ENCODE peak calls at places on chromosomes 16 and 17, in ten cellular contexts. C is BE2C, K is astrocyte of the spinal cord, F is mesothelial cell of epicardium, D is AG09319, M is cardiac muscle cell, H is osteoblast, V is AG09309, E is body of pancreas, Z is dorsolateral prefrontal cortex. L is an unnamed sample.
A peak's percentile ranks its signal among the peaks of the same experiment; 100 is the strongest.

GRCh38 chr16:67936124-67936875 is at the start of gene PSMB10:
- DNase-seq in C (peak; percentile 40), K (peak; percentile 71), F (no peak), D (no peak), M (peak; percentile 55), H (peak; percentile 95), V (peak; percentile 38), E (peak; percentile 60), Z (no peak), L (no peak)

GRCh38 chr16:87812200-87812656 is 46.4 kb upstream of the KLHDC4 start:
- DNase-seq in C (peak; percentile 61), K (no peak), F (no peak), D (no peak), M (peak; percentile 28), H (peak; percentile 44), V (no peak), E (no peak), Z (no peak), L (no peak)

GRCh38 chr17:45751466-45751865 is 32.7 kb upstream of the CRHR1 start:
- DNase-seq in C (no peak), K (no peak), F (no peak), D (no peak), M (no peak), H (no peak), V (no peak), E (no peak), Z (no peak), L (no peak)

GRCh38 chr17:78875738-78876597 is 27.0 kb downstream of the CEP295NL start:
- DNase-seq in C (no peak), K (peak; percentile 47), F (no peak), D (no peak), M (no peak), H (peak; percentile 82), V (no peak), E (peak; percentile 37), Z (no peak), L (no peak)

GRCh38 chr16:56520251-56520577 is 390 bp upstream of the BBS2 start:
- DNase-seq in C (no peak), K (no peak), F (no peak), D (no peak), M (no peak), H (no peak), V (no peak), E (no peak), Z (no peak), L (no peak)

GRCh38 chr17:7417056-7417655 is 3.0 kb upstream of the SPEM1 start:
- DNase-seq in C (no peak), K (no peak), F (no peak), D (no peak), M (no peak), H (no peak), V (no peak), E (no peak), Z (no peak), L (no peak)

GRCh38 chr17:8057691-8058114 is 18.8 kb downstream of the ALOX15B start:
- DNase-seq in C (peak; percentile 40), K (peak; percentile 71), F (no peak), D (peak; percentile 44), M (peak; percentile 83), H (peak; percentile 89), V (peak; percentile 40), E (peak; percentile 50), Z (no peak), L (no peak)

GRCh38 chr16:73054732-73055481 is 7.0 kb upstream of the ZFHX3 start:
- DNase-seq in C (no peak), K (peak; percentile 70), F (no peak), D (no peak), M (no peak), H (peak; percentile 80), V (no peak), E (no peak), Z (no peak), L (no peak)

GRCh38 chr17:58032691-58033415 is 25.8 kb upstream of the SRSF1 start:
- DNase-seq in C (no peak), K (no peak), F (no peak), D (no peak), M (no peak), H (no peak), V (no peak), E (no peak), Z (no peak), L (no peak)

GRCh38 chr16:4477966-4478365 is 1.8 kb downstream of the HMOX2 start:
- DNase-seq in C (no peak), K (peak; percentile 52), F (no peak), D (no peak), M (no peak), H (peak; percentile 93), V (no peak), E (no peak), Z (no peak), L (no peak)

GRCh38 chr16:4474192-4474961 is at the start of gene NMRAL1:
- DNase-seq in C (peak; percentile 88), K (peak; percentile 91), F (peak; percentile 76), D (peak; percentile 59), M (peak; percentile 90), H (peak; percentile 97), V (no peak), E (peak; percentile 88), Z (peak; percentile 74), L (peak; percentile 97)

GRCh38 chr16:4472880-4473279 is 1.5 kb downstream of the NMRAL1 start:
- DNase-seq in C (no peak), K (no peak), F (no peak), D (no peak), M (no peak), H (no peak), V (no peak), E (no peak), Z (no peak), L (no peak)

GRCh38 chr16:4471869-4472268 is 2.6 kb downstream of the NMRAL1 start:
- DNase-seq in C (no peak), K (no peak), F (no peak), D (no peak), M (no peak), H (no peak), V (no peak), E (no peak), Z (no peak), L (no peak)

DNA sequence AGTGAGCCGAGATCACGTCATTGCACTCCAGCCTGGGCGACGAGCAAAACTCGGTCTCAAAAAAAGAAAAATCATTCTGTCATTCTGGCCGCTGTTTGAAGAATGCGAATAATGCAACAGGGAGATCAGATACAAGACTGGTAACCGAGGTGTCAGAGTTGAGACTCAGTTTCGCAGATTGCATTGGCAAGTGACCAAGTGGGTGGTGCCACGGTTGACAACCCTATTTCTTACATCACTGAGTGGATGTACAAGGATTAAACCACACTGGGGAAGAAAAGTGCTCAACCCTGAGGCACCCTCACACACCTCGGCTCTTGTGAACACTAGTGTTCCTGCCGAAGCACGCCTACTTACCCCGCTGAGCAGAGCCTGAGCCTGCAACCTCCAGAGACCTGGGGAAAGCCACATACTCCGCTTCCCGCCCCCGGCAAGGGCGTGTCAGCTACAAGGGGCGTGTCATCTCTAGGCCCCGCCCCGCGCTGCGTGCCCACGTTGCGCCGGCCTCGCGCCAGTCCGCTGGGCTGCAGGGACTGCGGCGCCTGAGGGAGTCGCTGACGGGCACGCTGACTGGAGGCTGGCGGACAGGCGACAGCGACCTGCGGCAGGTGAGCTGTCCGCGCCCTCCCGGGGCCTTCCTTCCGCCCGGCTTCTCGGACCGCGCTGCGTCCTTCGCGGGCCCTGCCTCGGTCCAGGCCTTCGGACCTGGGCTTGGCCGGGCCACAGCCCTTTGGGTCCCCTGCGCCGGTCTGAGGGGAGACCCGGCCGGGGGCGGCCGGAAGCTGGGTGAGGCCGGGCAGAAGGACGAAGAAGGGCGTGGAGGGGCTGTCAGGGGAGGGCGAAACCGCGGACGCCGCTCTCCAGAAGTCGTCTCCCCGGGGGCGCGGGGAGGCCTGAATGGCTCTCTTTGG is at the start of gene HMOX2:
- DNase-seq in C (peak; percentile 96), K (peak; percentile 91), F (peak; percentile 81), D (peak; percentile 77), M (peak; percentile 95), H (peak; percentile 95), V (no peak), E (peak; percentile 96), Z (peak; percentile 89), L (peak; percentile 97)
- TF ChIP-seq CTCF in C (peak; percentile 43), K (peak; percentile 54), F (no peak), D (peak; percentile 30), M (peak; percentile 50), H (peak; percentile 33), V (peak; percentile 24), E (peak; percentile 51), Z (peak; percentile 41), L (peak; percentile 51)

DNA sequence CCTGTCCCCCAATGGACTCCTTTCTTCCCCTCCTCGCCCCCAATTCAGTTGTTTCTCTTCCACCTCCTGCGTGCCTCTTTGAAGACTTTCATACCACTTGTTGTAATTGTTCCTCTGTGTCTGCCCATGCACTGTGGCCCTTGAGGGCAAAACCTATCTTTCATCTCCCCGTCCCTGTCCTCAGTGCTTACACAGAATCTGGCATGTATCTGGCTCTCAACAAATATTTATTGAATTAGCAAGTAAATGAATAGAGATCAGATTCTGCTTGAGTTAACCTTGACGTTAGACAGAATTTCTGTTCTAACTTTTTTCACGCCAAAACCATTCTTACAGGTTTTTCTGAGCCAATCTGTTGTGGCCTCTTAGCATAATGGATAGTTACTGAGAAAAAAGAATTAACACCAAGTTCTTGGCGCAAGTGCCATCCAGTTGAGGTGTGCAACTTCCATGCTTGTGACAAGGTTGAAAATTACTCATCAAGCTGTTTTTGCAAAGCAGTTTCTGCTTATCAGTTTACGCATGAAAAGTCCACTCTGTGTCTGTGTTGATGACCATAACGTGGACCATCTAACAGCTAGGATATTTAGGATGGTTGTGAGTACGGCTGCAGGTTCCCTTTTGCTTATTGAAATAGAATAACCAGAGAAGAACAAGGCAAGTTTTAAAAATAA is 215.1 kb downstream of the PRKCA start:
- DNase-seq in C (no peak), K (no peak), F (no peak), D (no peak), M (no peak), H (no peak), V (no peak), E (no peak), Z (no peak), L (no peak)
- TF ChIP-seq CTCF in C (no peak), K (no peak), F (no peak), D (no peak), M (no peak), H (no peak), V (no peak), E (no peak), Z (no peak), L (no peak)

GRCh38 chr16:21001262-21001661 is 100.7 kb downstream of the LYRM1 start:
- DNase-seq in C (peak; percentile 24), K (no peak), F (no peak), D (no peak), M (peak; percentile 35), H (no peak), V (no peak), E (peak; percentile 21), Z (no peak), L (no peak)
- TF ChIP-seq CTCF in C (peak; percentile 59), K (peak; percentile 54), F (no peak), D (peak; percentile 38), M (peak; percentile 50), H (peak; percentile 59), V (peak; percentile 44), E (peak; percentile 34), Z (peak; percentile 9), L (peak; percentile 42)

DNA sequence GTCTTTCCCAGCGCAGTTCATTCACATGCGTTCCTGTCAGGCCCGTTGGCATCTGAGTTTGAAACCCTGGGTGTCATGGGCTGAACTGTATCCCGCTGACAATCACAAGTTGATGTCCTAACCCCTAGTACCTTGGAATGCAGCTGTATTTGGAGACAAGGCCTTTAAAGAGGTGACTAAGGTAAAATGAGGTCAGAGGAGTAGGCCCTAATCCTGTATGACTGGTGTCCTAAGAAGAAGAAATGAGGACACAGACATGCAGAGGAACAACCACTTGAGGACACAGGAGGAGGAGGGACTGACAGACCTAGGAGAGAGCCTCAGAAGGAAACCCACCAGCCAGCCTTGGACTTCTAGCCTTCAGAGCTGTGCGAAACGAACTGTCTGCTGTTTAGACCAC is 33.1 kb downstream of the TRPV2 start:
- DNase-seq in C (no peak), K (no peak), F (no peak), D (no peak), M (no peak), H (peak; percentile 47), V (no peak), E (no peak), Z (no peak), L (no peak)
- TF ChIP-seq CTCF in C (no peak), K (no peak), F (no peak), D (no peak), M (no peak), H (no peak), V (no peak), E (no peak), Z (no peak), L (no peak)

L was measured in osteocyte.